ENCODE peak calls at places on chromosome X, in nine cellular contexts. One of them, this sample, is unnamed.

GRCh38 chrX:13008189-13008533 is 33.3 kb downstream of the TMSB4X start:
- DNase-seq in tibial nerve: no peak
- DNase-seq in fibroblast of lung: no peak
- DNase-seq in glutamatergic neuron: no peak
- DNase-seq in endothelial cell: no peak
- DNase-seq in GM06990: no peak
- DNase-seq in PC-9: no peak
- DNase-seq in brain microvascular endothelial cell: no peak
- DNase-seq in colonic mucosa: no peak
- DNase-seq in this sample: no peak

GRCh38 chrX:113950081-113950678 is 633.7 kb upstream of the HTR2C start:
- DNase-seq in endothelial cell: no peak
- DNase-seq in brain microvascular endothelial cell: no peak
- DNase-seq in fibroblast of lung: no peak
- DNase-seq in GM06990: no peak
- DNase-seq in tibial nerve: no peak
- DNase-seq in colonic mucosa: no peak
- DNase-seq in glutamatergic neuron: no peak
- DNase-seq in PC-9: no peak
- DNase-seq in this sample: no peak

GRCh38 chrX:108217877-108218276 is 126.3 kb downstream of the ATG4A start:
- DNase-seq in tibial nerve: no peak
- DNase-seq in endothelial cell: no peak
- DNase-seq in glutamatergic neuron: no peak
- DNase-seq in PC-9: no peak
- DNase-seq in fibroblast of lung: no peak
- DNase-seq in brain microvascular endothelial cell: no peak
- DNase-seq in colonic mucosa: no peak
- DNase-seq in GM06990: no peak
- DNase-seq in this sample: no peak

GRCh38 chrX:2632533-2633504 is 58.3 kb upstream of the CD99 start:
- DNase-seq in tibial nerve: no peak
- DNase-seq in endothelial cell: no peak
- DNase-seq in brain microvascular endothelial cell: peak
- DNase-seq in PC-9: no peak
- DNase-seq in glutamatergic neuron: no peak
- DNase-seq in GM06990: no peak
- DNase-seq in fibroblast of lung: peak
- DNase-seq in colonic mucosa: no peak
- DNase-seq in this sample: no peak

GRCh38 chrX:78838709-78839108 is 91.2 kb downstream of the LPAR4 start:
- DNase-seq in endothelial cell: no peak
- DNase-seq in tibial nerve: no peak
- DNase-seq in fibroblast of lung: no peak
- DNase-seq in PC-9: no peak
- DNase-seq in glutamatergic neuron: no peak
- DNase-seq in colonic mucosa: no peak
- DNase-seq in brain microvascular endothelial cell: no peak
- DNase-seq in GM06990: no peak
- DNase-seq in this sample: no peak

GRCh38 chrX:45300638-45301037 is 100.0 kb upstream of the DIPK2B start:
- DNase-seq in tibial nerve: no peak
- DNase-seq in GM06990: no peak
- DNase-seq in glutamatergic neuron: no peak
- DNase-seq in fibroblast of lung: no peak
- DNase-seq in endothelial cell: no peak
- DNase-seq in colonic mucosa: no peak
- DNase-seq in brain microvascular endothelial cell: no peak
- DNase-seq in PC-9: no peak
- DNase-seq in this sample: no peak

GRCh38 chrX:123695242-123695641 is 37.6 kb downstream of the THOC2 start:
- DNase-seq in tibial nerve: no peak
- DNase-seq in colonic mucosa: no peak
- DNase-seq in endothelial cell: no peak
- DNase-seq in PC-9: no peak
- DNase-seq in brain microvascular endothelial cell: no peak
- DNase-seq in glutamatergic neuron: no peak
- DNase-seq in GM06990: no peak
- DNase-seq in fibroblast of lung: no peak
- DNase-seq in this sample: no peak

GRCh38 chrX:14064632-14065432 is 35.1 kb upstream of the GEMIN8 start:
- DNase-seq in brain microvascular endothelial cell: peak
- DNase-seq in GM06990: no peak
- DNase-seq in PC-9: peak
- DNase-seq in fibroblast of lung: peak
- DNase-seq in tibial nerve: no peak
- DNase-seq in colonic mucosa: peak
- DNase-seq in glutamatergic neuron: no peak
- DNase-seq in endothelial cell: no peak
- DNase-seq in this sample: no peak

GRCh38 chrX:8245411-8245810 is 74.3 kb upstream of the VCX2 start:
- DNase-seq in fibroblast of lung: peak
- DNase-seq in GM06990: no peak
- DNase-seq in brain microvascular endothelial cell: no peak
- DNase-seq in endothelial cell: no peak
- DNase-seq in PC-9: no peak
- DNase-seq in tibial nerve: no peak
- DNase-seq in glutamatergic neuron: no peak
- DNase-seq in colonic mucosa: no peak
- DNase-seq in this sample: no peak

GRCh38 chrX:53686151-53686885 is at the start of gene HUWE1:
- DNase-seq in colonic mucosa: peak
- DNase-seq in tibial nerve: peak
- DNase-seq in GM06990: peak
- DNase-seq in glutamatergic neuron: peak
- DNase-seq in PC-9: peak
- DNase-seq in brain microvascular endothelial cell: peak
- DNase-seq in fibroblast of lung: peak
- DNase-seq in endothelial cell: peak
- DNase-seq in this sample: peak

GRCh38 chrX:12890467-12890866 is 16.0 kb upstream of the TLR8 start:
- DNase-seq in endothelial cell: no peak
- DNase-seq in PC-9: no peak
- DNase-seq in fibroblast of lung: peak
- DNase-seq in GM06990: peak
- DNase-seq in tibial nerve: no peak
- DNase-seq in glutamatergic neuron: no peak
- DNase-seq in brain microvascular endothelial cell: no peak
- DNase-seq in colonic mucosa: no peak
- DNase-seq in this sample: no peak

GRCh38 chrX:140343226-140343873 is 161.5 kb downstream of the SOX3 start:
- DNase-seq in endothelial cell: no peak
- DNase-seq in brain microvascular endothelial cell: no peak
- DNase-seq in GM06990: no peak
- DNase-seq in glutamatergic neuron: no peak
- DNase-seq in fibroblast of lung: peak
- DNase-seq in colonic mucosa: no peak
- DNase-seq in tibial nerve: no peak
- DNase-seq in PC-9: no peak
- DNase-seq in this sample: no peak

GRCh38 chrX:63656871-63657580 is 128.0 kb downstream of the ARHGEF9 start:
- DNase-seq in fibroblast of lung: peak
- DNase-seq in endothelial cell: no peak
- DNase-seq in glutamatergic neuron: no peak
- DNase-seq in PC-9: no peak
- DNase-seq in tibial nerve: no peak
- DNase-seq in GM06990: no peak
- DNase-seq in brain microvascular endothelial cell: peak
- DNase-seq in colonic mucosa: no peak
- DNase-seq in this sample: no peak

GRCh38 chrX:65685112-65685511 is 17.7 kb downstream of the MSN start:
- DNase-seq in endothelial cell: no peak
- DNase-seq in colonic mucosa: no peak
- DNase-seq in PC-9: no peak
- DNase-seq in glutamatergic neuron: no peak
- DNase-seq in brain microvascular endothelial cell: no peak
- DNase-seq in fibroblast of lung: no peak
- DNase-seq in tibial nerve: no peak
- DNase-seq in GM06990: no peak
- DNase-seq in this sample: no peak

GRCh38 chrX:51332188-51332942 is at the start of gene NUDT10:
- DNase-seq in colonic mucosa: peak
- DNase-seq in fibroblast of lung: peak
- DNase-seq in endothelial cell: peak
- DNase-seq in brain microvascular endothelial cell: peak
- DNase-seq in PC-9: no peak
- DNase-seq in tibial nerve: no peak
- DNase-seq in GM06990: peak
- DNase-seq in glutamatergic neuron: peak
- DNase-seq in this sample: peak

GRCh38 chrX:25003066-25003849 is 12.5 kb downstream of the ARX start:
- DNase-seq in tibial nerve: no peak
- DNase-seq in endothelial cell: no peak
- DNase-seq in fibroblast of lung: no peak
- DNase-seq in brain microvascular endothelial cell: no peak
- DNase-seq in glutamatergic neuron: no peak
- DNase-seq in GM06990: no peak
- DNase-seq in colonic mucosa: no peak
- DNase-seq in PC-9: no peak
- DNase-seq in this sample: no peak

GRCh38 chrX:40090050-40090804 is 7.5 kb downstream of the BCOR start:
- DNase-seq in tibial nerve: no peak
- DNase-seq in GM06990: no peak
- DNase-seq in fibroblast of lung: no peak
- DNase-seq in colonic mucosa: no peak
- DNase-seq in glutamatergic neuron: no peak
- DNase-seq in endothelial cell: no peak
- DNase-seq in brain microvascular endothelial cell: no peak
- DNase-seq in PC-9: no peak
- DNase-seq in this sample: no peak

GRCh38 chrX:153736871-153737441 is 12.3 kb downstream of the ABCD1 start:
- DNase-seq in colonic mucosa: no peak
- DNase-seq in glutamatergic neuron: no peak
- DNase-seq in tibial nerve: no peak
- DNase-seq in GM06990: no peak
- DNase-seq in PC-9: no peak
- DNase-seq in brain microvascular endothelial cell: no peak
- DNase-seq in endothelial cell: no peak
- DNase-seq in fibroblast of lung: no peak
- DNase-seq in this sample: no peak

GRCh38 chrX:153736071-153736820 is 11.6 kb downstream of the ABCD1 start:
- DNase-seq in fibroblast of lung: no peak
- DNase-seq in endothelial cell: no peak
- DNase-seq in GM06990: no peak
- DNase-seq in brain microvascular endothelial cell: no peak
- DNase-seq in tibial nerve: no peak
- DNase-seq in colonic mucosa: no peak
- DNase-seq in glutamatergic neuron: no peak
- DNase-seq in PC-9: no peak
- DNase-seq in this sample: no peak

GRCh38 chrX:153733651-153734240 is 9.1 kb downstream of the ABCD1 start:
- DNase-seq in brain microvascular endothelial cell: no peak
- DNase-seq in GM06990: no peak
- DNase-seq in glutamatergic neuron: no peak
- DNase-seq in colonic mucosa: no peak
- DNase-seq in fibroblast of lung: no peak
- DNase-seq in PC-9: no peak
- DNase-seq in endothelial cell: no peak
- DNase-seq in tibial nerve: no peak
- DNase-seq in this sample: no peak

GRCh38 chrX:153734871-153735270 is 10.2 kb downstream of the ABCD1 start:
- DNase-seq in colonic mucosa: no peak
- DNase-seq in glutamatergic neuron: no peak
- DNase-seq in brain microvascular endothelial cell: no peak
- DNase-seq in tibial nerve: no peak
- DNase-seq in PC-9: no peak
- DNase-seq in fibroblast of lung: no peak
- DNase-seq in GM06990: no peak
- DNase-seq in endothelial cell: no peak
- DNase-seq in this sample: no peak

GRCh38 chrX:153735274-153735673 is 10.6 kb downstream of the ABCD1 start:
- DNase-seq in colonic mucosa: no peak
- DNase-seq in PC-9: no peak
- DNase-seq in brain microvascular endothelial cell: no peak
- DNase-seq in endothelial cell: no peak
- DNase-seq in GM06990: no peak
- DNase-seq in fibroblast of lung: peak
- DNase-seq in glutamatergic neuron: no peak
- DNase-seq in tibial nerve: no peak
- DNase-seq in this sample: no peak
- TF ChIP-seq CTCF in colonic mucosa: no peak
- TF ChIP-seq CTCF in PC-9: no peak
- TF ChIP-seq CTCF in brain microvascular endothelial cell: peak
- TF ChIP-seq CTCF in endothelial cell: no peak
- TF ChIP-seq CTCF in GM06990: no peak
- TF ChIP-seq CTCF in fibroblast of lung: no peak
- TF ChIP-seq CTCF in glutamatergic neuron: no peak
- TF ChIP-seq CTCF in tibial nerve: no peak
- TF ChIP-seq CTCF in this sample: no peak

GRCh38 chrX:137151403-137151802 is 117.6 kb upstream of the GPR101 start:
- DNase-seq in PC-9: no peak
- DNase-seq in colonic mucosa: no peak
- DNase-seq in fibroblast of lung: no peak
- DNase-seq in tibial nerve: no peak
- DNase-seq in glutamatergic neuron: no peak
- DNase-seq in GM06990: no peak
- DNase-seq in endothelial cell: no peak
- DNase-seq in brain microvascular endothelial cell: no peak
- DNase-seq in this sample: no peak
- TF ChIP-seq CTCF in PC-9: no peak
- TF ChIP-seq CTCF in colonic mucosa: no peak
- TF ChIP-seq CTCF in fibroblast of lung: no peak
- TF ChIP-seq CTCF in tibial nerve: no peak
- TF ChIP-seq CTCF in glutamatergic neuron: no peak
- TF ChIP-seq CTCF in GM06990: peak
- TF ChIP-seq CTCF in endothelial cell: no peak
- TF ChIP-seq CTCF in brain microvascular endothelial cell: no peak
- TF ChIP-seq CTCF in this sample: no peak

DNA sequence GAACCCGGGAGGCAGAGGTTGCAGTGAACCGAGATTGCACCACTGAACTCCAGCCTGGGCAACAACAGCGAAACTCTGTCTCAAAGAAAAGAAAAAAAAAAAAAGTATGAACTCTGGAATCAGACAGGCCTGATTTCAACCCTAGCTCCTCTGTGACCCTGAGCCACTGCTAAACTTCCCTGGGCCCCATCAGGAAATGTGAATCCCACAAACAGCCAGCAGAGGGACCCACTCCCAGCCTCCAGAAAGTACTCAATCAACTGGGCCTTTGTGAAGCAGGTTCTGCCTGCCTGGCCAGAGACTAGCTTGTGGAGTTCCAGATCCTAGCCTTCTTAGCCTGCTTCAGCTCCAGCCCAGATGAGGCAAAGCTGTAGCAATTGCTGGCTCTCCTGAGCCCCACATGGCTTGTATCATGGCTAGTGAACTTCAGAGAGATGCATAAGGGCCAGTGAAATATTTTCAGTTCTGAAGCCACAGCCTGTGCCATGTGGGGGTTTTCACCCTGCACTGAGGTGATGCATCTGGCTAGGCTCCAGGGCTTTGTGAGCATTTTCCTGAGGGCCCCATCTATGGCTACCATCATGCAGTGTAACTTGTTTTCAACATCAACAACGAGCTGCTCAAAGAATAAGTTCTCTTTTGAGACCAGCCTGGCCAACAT is 7.2 kb upstream of the IDS start:
- DNase-seq in endothelial cell: peak
- DNase-seq in fibroblast of lung: peak
- DNase-seq in GM06990: no peak
- DNase-seq in tibial nerve: no peak
- DNase-seq in colonic mucosa: peak
- DNase-seq in brain microvascular endothelial cell: peak
- DNase-seq in glutamatergic neuron: peak
- DNase-seq in PC-9: peak
- DNase-seq in this sample: peak
- TF ChIP-seq CTCF in endothelial cell: peak
- TF ChIP-seq CTCF in fibroblast of lung: peak
- TF ChIP-seq CTCF in GM06990: peak
- TF ChIP-seq CTCF in tibial nerve: peak
- TF ChIP-seq CTCF in colonic mucosa: peak
- TF ChIP-seq CTCF in brain microvascular endothelial cell: peak
- TF ChIP-seq CTCF in glutamatergic neuron: peak
- TF ChIP-seq CTCF in PC-9: peak
- TF ChIP-seq CTCF in this sample: peak

GRCh38 chrX:42176790-42177189 is 253.4 kb upstream of the CASK start:
- DNase-seq in fibroblast of lung: no peak
- DNase-seq in tibial nerve: no peak
- DNase-seq in colonic mucosa: no peak
- DNase-seq in PC-9: no peak
- DNase-seq in GM06990: no peak
- DNase-seq in brain microvascular endothelial cell: no peak
- DNase-seq in glutamatergic neuron: peak
- DNase-seq in endothelial cell: no peak
- DNase-seq in this sample: no peak
- TF ChIP-seq CTCF in fibroblast of lung: no peak
- TF ChIP-seq CTCF in tibial nerve: no peak
- TF ChIP-seq CTCF in colonic mucosa: no peak
- TF ChIP-seq CTCF in PC-9: no peak
- TF ChIP-seq CTCF in GM06990: no peak
- TF ChIP-seq CTCF in brain microvascular endothelial cell: no peak
- TF ChIP-seq CTCF in glutamatergic neuron: no peak
- TF ChIP-seq CTCF in endothelial cell: no peak
- TF ChIP-seq CTCF in this sample: no peak

This sample was measured in A673.